ENCODE peak calls at places on chromosomes 12 and 14, in six cellular contexts. One of them, this sample, is unnamed.
A peak's percentile ranks its signal among the peaks of the same experiment; 100 is the strongest.

GRCh38 chr12:98635657-98636323 is 8.8 kb downstream of the IKBIP start:
- DNase-seq in dorsolateral prefrontal cortex: no peak
- DNase-seq in NCI-H2029: peak; percentile 64
- DNase-seq in left lobe of liver: no peak
- DNase-seq in GM20000: peak; percentile 49
- DNase-seq in heart right ventricle: no peak
- DNase-seq in this sample: peak; percentile 3

GRCh38 chr14:53870997-53871396 is 85.6 kb downstream of the BMP4 start:
- DNase-seq in dorsolateral prefrontal cortex: no peak
- DNase-seq in NCI-H2029: no peak
- DNase-seq in left lobe of liver: no peak
- DNase-seq in GM20000: no peak
- DNase-seq in heart right ventricle: no peak
- DNase-seq in this sample: no peak

GRCh38 chr12:116406529-116406928 is 129.0 kb upstream of the MED13L start:
- DNase-seq in dorsolateral prefrontal cortex: no peak
- DNase-seq in NCI-H2029: no peak
- DNase-seq in left lobe of liver: peak; percentile 95
- DNase-seq in GM20000: no peak
- DNase-seq in heart right ventricle: peak; percentile 84
- DNase-seq in this sample: peak; percentile 89

GRCh38 chr12:45658066-45658465 is 71.4 kb upstream of the ARID2 start:
- DNase-seq in dorsolateral prefrontal cortex: no peak
- DNase-seq in NCI-H2029: no peak
- DNase-seq in left lobe of liver: no peak
- DNase-seq in GM20000: no peak
- DNase-seq in heart right ventricle: no peak
- DNase-seq in this sample: no peak

GRCh38 chr14:101360045-101360931 is 201.0 kb upstream of the DIO3 start:
- DNase-seq in dorsolateral prefrontal cortex: no peak
- DNase-seq in NCI-H2029: peak; percentile 1
- DNase-seq in left lobe of liver: no peak
- DNase-seq in GM20000: no peak
- DNase-seq in heart right ventricle: peak; percentile 25
- DNase-seq in this sample: no peak

GRCh38 chr12:77032406-77032805 is 33.0 kb downstream of the E2F7 start:
- DNase-seq in dorsolateral prefrontal cortex: no peak
- DNase-seq in NCI-H2029: no peak
- DNase-seq in left lobe of liver: no peak
- DNase-seq in GM20000: no peak
- DNase-seq in heart right ventricle: no peak
- DNase-seq in this sample: no peak

GRCh38 chr12:2339022-2339431 is 286.2 kb downstream of the CACNA1C start:
- DNase-seq in dorsolateral prefrontal cortex: no peak
- DNase-seq in NCI-H2029: no peak
- DNase-seq in left lobe of liver: no peak
- DNase-seq in GM20000: no peak
- DNase-seq in heart right ventricle: no peak
- DNase-seq in this sample: peak; percentile 51

GRCh38 chr12:25558566-25558965 is 5.5 kb upstream of the LMNTD1 start:
- DNase-seq in dorsolateral prefrontal cortex: no peak
- DNase-seq in NCI-H2029: no peak
- DNase-seq in left lobe of liver: no peak
- DNase-seq in GM20000: no peak
- DNase-seq in heart right ventricle: no peak
- DNase-seq in this sample: no peak

GRCh38 chr12:92519284-92519683 is 183.5 kb upstream of the PLEKHG7 start:
- DNase-seq in dorsolateral prefrontal cortex: no peak
- DNase-seq in NCI-H2029: no peak
- DNase-seq in left lobe of liver: no peak
- DNase-seq in GM20000: no peak
- DNase-seq in heart right ventricle: no peak
- DNase-seq in this sample: no peak

GRCh38 chr12:8648598-8649205 is 13.9 kb downstream of the MFAP5 start:
- DNase-seq in dorsolateral prefrontal cortex: no peak
- DNase-seq in NCI-H2029: no peak
- DNase-seq in left lobe of liver: no peak
- DNase-seq in GM20000: peak; percentile 76
- DNase-seq in heart right ventricle: no peak
- DNase-seq in this sample: peak; percentile 44

GRCh38 chr12:31035226-31035625 is 38.4 kb upstream of the DDX11 start:
- DNase-seq in dorsolateral prefrontal cortex: no peak
- DNase-seq in NCI-H2029: no peak
- DNase-seq in left lobe of liver: no peak
- DNase-seq in GM20000: no peak
- DNase-seq in heart right ventricle: no peak
- DNase-seq in this sample: no peak

GRCh38 chr14:94570440-94570839 is 9.2 kb downstream of the SERPINA4 start:
- DNase-seq in dorsolateral prefrontal cortex: no peak
- DNase-seq in NCI-H2029: no peak
- DNase-seq in left lobe of liver: peak; percentile 47
- DNase-seq in GM20000: no peak
- DNase-seq in heart right ventricle: no peak
- DNase-seq in this sample: peak; percentile 43

GRCh38 chr12:102426599-102427541 is 53.5 kb downstream of the IGF1 start:
- DNase-seq in dorsolateral prefrontal cortex: peak; percentile 16
- DNase-seq in NCI-H2029: no peak
- DNase-seq in left lobe of liver: no peak
- DNase-seq in GM20000: no peak
- DNase-seq in heart right ventricle: no peak
- DNase-seq in this sample: no peak

GRCh38 chr14:22890416-22890815 is 7.4 kb downstream of the REM2 start:
- DNase-seq in dorsolateral prefrontal cortex: no peak
- DNase-seq in NCI-H2029: no peak
- DNase-seq in left lobe of liver: no peak
- DNase-seq in GM20000: no peak
- DNase-seq in heart right ventricle: no peak
- DNase-seq in this sample: no peak

GRCh38 chr14:68800361-68800760 is 7.5 kb upstream of the ZFP36L1 start:
- DNase-seq in dorsolateral prefrontal cortex: no peak
- DNase-seq in NCI-H2029: no peak
- DNase-seq in left lobe of liver: no peak
- DNase-seq in GM20000: no peak
- DNase-seq in heart right ventricle: no peak
- DNase-seq in this sample: peak; percentile 65

GRCh38 chr12:10285919-10286318 is 21.8 kb upstream of the KLRD1 start:
- DNase-seq in dorsolateral prefrontal cortex: no peak
- DNase-seq in NCI-H2029: no peak
- DNase-seq in left lobe of liver: no peak
- DNase-seq in GM20000: peak; percentile 10
- DNase-seq in heart right ventricle: no peak
- DNase-seq in this sample: no peak

GRCh38 chr14:22614240-22614799 is 16.2 kb downstream of the ABHD4 start:
- DNase-seq in dorsolateral prefrontal cortex: no peak
- DNase-seq in NCI-H2029: no peak
- DNase-seq in left lobe of liver: no peak
- DNase-seq in GM20000: no peak
- DNase-seq in heart right ventricle: no peak
- DNase-seq in this sample: peak; percentile 89

GRCh38 chr12:123602651-123603195 is 824 bp downstream of the DDX55 start:
- DNase-seq in dorsolateral prefrontal cortex: no peak
- DNase-seq in NCI-H2029: no peak
- DNase-seq in left lobe of liver: no peak
- DNase-seq in GM20000: no peak
- DNase-seq in heart right ventricle: no peak
- DNase-seq in this sample: no peak

GRCh38 chr14:65252471-65253255 is 150.3 kb upstream of the MAX start:
- DNase-seq in dorsolateral prefrontal cortex: no peak
- DNase-seq in NCI-H2029: no peak
- DNase-seq in left lobe of liver: no peak
- DNase-seq in GM20000: no peak
- DNase-seq in heart right ventricle: no peak
- DNase-seq in this sample: peak; percentile 22

GRCh38 chr12:59408431-59408830 is 187.4 kb upstream of the SLC16A7 start:
- DNase-seq in dorsolateral prefrontal cortex: no peak
- DNase-seq in NCI-H2029: no peak
- DNase-seq in left lobe of liver: no peak
- DNase-seq in GM20000: no peak
- DNase-seq in heart right ventricle: no peak
- DNase-seq in this sample: peak; percentile 3

GRCh38 chr12:58657175-58657574 is 263.1 kb downstream of the LRIG3 start:
- DNase-seq in dorsolateral prefrontal cortex: no peak
- DNase-seq in NCI-H2029: no peak
- DNase-seq in left lobe of liver: no peak
- DNase-seq in GM20000: no peak
- DNase-seq in heart right ventricle: no peak
- DNase-seq in this sample: no peak

GRCh38 chr12:120862664-120863063 is 41.5 kb downstream of the SPPL3 start:
- DNase-seq in dorsolateral prefrontal cortex: no peak
- DNase-seq in NCI-H2029: no peak
- DNase-seq in left lobe of liver: no peak
- DNase-seq in GM20000: no peak
- DNase-seq in heart right ventricle: no peak
- DNase-seq in this sample: no peak

GRCh38 chr12:17438141-17438540 is 651.9 kb downstream of the RERGL start:
- DNase-seq in dorsolateral prefrontal cortex: no peak
- DNase-seq in NCI-H2029: no peak
- DNase-seq in left lobe of liver: no peak
- DNase-seq in GM20000: no peak
- DNase-seq in heart right ventricle: no peak
- DNase-seq in this sample: no peak

GRCh38 chr14:62103497-62103896 is 341.3 kb downstream of the SNAPC1 start:
- DNase-seq in dorsolateral prefrontal cortex: no peak
- DNase-seq in NCI-H2029: no peak
- DNase-seq in left lobe of liver: no peak
- DNase-seq in GM20000: no peak
- DNase-seq in heart right ventricle: no peak
- DNase-seq in this sample: no peak

GRCh38 chr14:99511421-99512109 is 30.4 kb downstream of the CCNK start:
- DNase-seq in dorsolateral prefrontal cortex: peak; percentile 13
- DNase-seq in NCI-H2029: no peak
- DNase-seq in left lobe of liver: no peak
- DNase-seq in GM20000: peak; percentile 6
- DNase-seq in heart right ventricle: no peak
- DNase-seq in this sample: no peak

GRCh38 chr12:25942709-25943108 is 15.8 kb upstream of the RASSF8 start:
- DNase-seq in dorsolateral prefrontal cortex: no peak
- DNase-seq in NCI-H2029: no peak
- DNase-seq in left lobe of liver: no peak
- DNase-seq in GM20000: no peak
- DNase-seq in heart right ventricle: no peak
- DNase-seq in this sample: no peak

GRCh38 chr12:71046215-71046614 is 111.6 kb downstream of the TSPAN8 start:
- DNase-seq in dorsolateral prefrontal cortex: no peak
- DNase-seq in NCI-H2029: no peak
- DNase-seq in left lobe of liver: no peak
- DNase-seq in GM20000: no peak
- DNase-seq in heart right ventricle: no peak
- DNase-seq in this sample: peak; percentile 43

GRCh38 chr12:93762059-93762719 is 85.0 kb downstream of the CRADD start:
- DNase-seq in dorsolateral prefrontal cortex: no peak
- DNase-seq in NCI-H2029: no peak
- DNase-seq in left lobe of liver: no peak
- DNase-seq in GM20000: no peak
- DNase-seq in heart right ventricle: no peak
- DNase-seq in this sample: peak; percentile 87

GRCh38 chr12:116099664-116100432 is 177.6 kb downstream of the MED13L start:
- DNase-seq in dorsolateral prefrontal cortex: no peak
- DNase-seq in NCI-H2029: no peak
- DNase-seq in left lobe of liver: no peak
- DNase-seq in GM20000: no peak
- DNase-seq in heart right ventricle: no peak
- DNase-seq in this sample: no peak

GRCh38 chr12:13234045-13234641 is 37.6 kb downstream of the EMP1 start:
- DNase-seq in dorsolateral prefrontal cortex: no peak
- DNase-seq in NCI-H2029: no peak
- DNase-seq in left lobe of liver: no peak
- DNase-seq in GM20000: peak; percentile 26
- DNase-seq in heart right ventricle: peak; percentile 67
- DNase-seq in this sample: peak; percentile 74

GRCh38 chr12:57479043-57479375 is 657 bp downstream of the ARHGAP9 start:
- DNase-seq in dorsolateral prefrontal cortex: no peak
- DNase-seq in NCI-H2029: no peak
- DNase-seq in left lobe of liver: no peak
- DNase-seq in GM20000: no peak
- DNase-seq in heart right ventricle: no peak
- DNase-seq in this sample: no peak